ENCODE peak calls at places on chromosomes 1 and 21, in nine cellular contexts. K, Z, N, B, Y, W, O, E and V are unnamed samples.

GRCh38 chr1:92934395-92935378 is 26.6 kb downstream of the DIPK1A start:
- DNase-seq in N (no peak), K (no peak), O (peak), E (no peak), Z (no peak), Y (no peak), B (peak), W (no peak), V (no peak)

GRCh38 chr1:85116856-85117255 is 68.6 kb upstream of the MCOLN3 start:
- DNase-seq in N (no peak), E (no peak), W (no peak), O (no peak), Z (no peak), Y (no peak), B (no peak), K (no peak), V (no peak)

GRCh38 chr1:89622895-89623294 is 10.0 kb upstream of the LRRC8C start:
- DNase-seq in O (no peak), Z (no peak), B (no peak), N (no peak), Y (no peak), W (no peak), E (no peak), K (no peak), V (no peak)

GRCh38 chr1:184408580-184408979 is 21.8 kb downstream of the C1orf21 start:
- DNase-seq in W (no peak), Y (no peak), K (no peak), E (no peak), Z (no peak), B (no peak), O (no peak), N (no peak), V (no peak)

GRCh38 chr21:41478319-41479177 is 29.4 kb downstream of the TMPRSS2 start:
- DNase-seq in N (peak), B (peak), W (no peak), K (peak), Y (peak), Z (no peak), E (no peak), O (no peak), V (no peak)

GRCh38 chr1:16215882-16216753 is 3.7 kb upstream of the ARHGEF19 start:
- DNase-seq in K (peak), N (peak), E (peak), B (peak), Y (peak), Z (peak), O (peak), W (peak), V (peak)

GRCh38 chr1:47818682-47819502 is 178.3 kb downstream of the TRABD2B start:
- DNase-seq in O (no peak), N (no peak), W (no peak), E (no peak), Y (no peak), B (no peak), Z (peak), K (no peak), V (no peak)

GRCh38 chr1:1510912-1511532 is 940 bp upstream of the ATAD3A start:
- DNase-seq in O (peak), K (no peak), B (no peak), E (no peak), N (peak), W (no peak), Y (peak), Z (no peak), V (no peak)

GRCh38 chr1:21329209-21329844 is 39.1 kb upstream of the ECE1 start:
- DNase-seq in K (no peak), Z (no peak), O (peak), N (peak), Y (no peak), E (no peak), B (no peak), W (no peak), V (no peak)

GRCh38 chr1:32786856-32787255 is 30.3 kb downstream of the YARS1 start:
- DNase-seq in W (no peak), N (no peak), E (no peak), K (no peak), B (no peak), Z (no peak), Y (peak), O (no peak), V (no peak)
- TF ChIP-seq CTCF in W (peak), N (no peak), E (no peak), K (peak), B (no peak), Z (no peak), Y (peak), O (peak), V (no peak)

DNA sequence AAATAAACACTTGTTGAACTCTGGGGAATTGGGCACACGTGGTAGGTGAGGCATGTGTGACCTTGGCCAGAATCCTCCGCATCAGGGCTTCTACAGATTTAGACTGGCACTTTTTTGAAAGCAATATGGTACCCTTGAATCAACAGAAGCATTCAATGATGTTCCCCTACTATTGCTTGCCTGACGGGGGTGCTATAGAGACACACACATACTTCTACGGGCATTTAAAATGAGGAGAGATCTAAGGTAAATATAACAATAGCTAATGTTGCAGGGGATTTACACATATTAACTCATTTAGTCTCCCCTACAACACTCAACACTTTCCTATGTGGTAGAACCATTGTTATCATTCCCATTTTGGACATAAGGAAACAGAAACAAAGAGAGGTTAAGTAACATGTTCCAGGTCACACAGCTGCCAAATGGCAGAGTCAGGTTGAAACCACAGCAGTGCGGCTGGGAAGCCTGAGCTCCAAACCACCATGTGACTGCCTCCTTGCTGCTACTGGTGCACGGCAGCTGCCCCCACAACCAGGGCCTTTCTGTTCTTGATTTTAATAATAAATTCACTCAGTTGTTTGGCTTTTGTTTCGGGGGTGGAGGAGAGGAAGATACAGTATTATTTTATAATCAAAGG is 147.4 kb downstream of the ZNF281 start:
- DNase-seq in O (no peak), Y (peak), B (no peak), Z (no peak), K (no peak), E (no peak), W (no peak), N (no peak), V (no peak)
- TF ChIP-seq CTCF in O (no peak), Y (peak), B (no peak), Z (no peak), K (no peak), E (no peak), W (no peak), N (no peak), V (no peak)

GRCh38 chr1:215185067-215185620 is 102.6 kb downstream of the KCNK2 start:
- DNase-seq in K (no peak), O (no peak), E (no peak), W (no peak), Z (no peak), B (no peak), Y (no peak), N (no peak), V (no peak)

DNA sequence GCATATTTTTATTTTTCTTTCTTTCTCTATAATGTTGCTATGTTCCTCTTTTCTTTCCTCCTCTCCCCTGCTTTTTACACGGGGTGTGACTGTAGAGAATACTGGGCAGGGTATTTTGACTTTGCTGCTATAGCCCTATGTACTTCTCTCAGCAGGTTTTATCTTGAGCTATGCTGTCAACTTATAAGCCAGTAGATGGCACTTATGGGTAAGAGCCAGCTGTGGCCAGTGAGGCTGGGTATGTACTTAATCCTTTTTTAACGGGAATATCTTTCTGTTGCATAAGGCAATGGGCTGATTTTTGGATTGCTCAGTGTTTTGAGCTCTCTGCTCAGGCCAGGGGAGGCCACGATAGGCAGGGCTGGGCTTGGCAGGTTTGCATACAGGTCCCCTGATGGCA is 99.0 kb downstream of the KCNK2 start:
- DNase-seq in B (no peak), N (no peak), O (no peak), K (no peak), Y (no peak), Z (no peak), E (no peak), W (no peak), V (no peak)
- TF ChIP-seq CTCF in B (no peak), N (no peak), O (no peak), K (no peak), Y (no peak), Z (no peak), E (no peak), W (no peak), V (no peak)

DNA sequence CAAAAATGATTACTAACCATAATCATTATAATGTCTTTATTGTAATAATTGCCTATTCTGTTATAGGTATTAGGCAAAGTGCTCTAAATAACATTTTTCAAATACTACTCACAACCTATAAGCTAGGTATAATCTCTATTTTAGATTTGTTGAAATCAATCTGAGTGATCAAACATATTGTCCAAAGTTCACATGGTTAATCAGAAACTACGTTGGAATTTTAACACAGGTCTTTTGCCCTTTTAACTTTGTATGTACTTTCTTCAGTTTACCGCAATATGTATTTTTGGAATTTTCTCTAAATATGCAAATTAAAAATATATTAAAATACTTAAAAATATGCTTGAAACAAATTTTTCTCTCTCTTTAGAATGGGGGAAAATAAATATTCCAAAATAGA is 1563.2 kb downstream of the KCNT2 start:
- DNase-seq in K (no peak), B (no peak), N (no peak), O (no peak), E (no peak), Z (no peak), Y (no peak), W (no peak), V (no peak)
- TF ChIP-seq CTCF in K (no peak), B (no peak), N (no peak), O (no peak), E (no peak), Z (no peak), Y (no peak), W (no peak), V (no peak)

GRCh38 chr1:193104906-193105820 is at the start of gene GLRX2:
- DNase-seq in B (peak), K (peak), E (peak), Y (peak), N (peak), O (peak), Z (peak), W (peak), V (peak)
- TF ChIP-seq CTCF in B (peak), K (no peak), E (no peak), Y (no peak), N (no peak), O (no peak), Z (no peak), W (no peak), V (no peak)

GRCh38 chr21:27480841-27481261 is 514.0 kb upstream of the ADAMTS5 start:
- DNase-seq in Y (peak), O (no peak), N (no peak), B (no peak), W (no peak), E (no peak), Z (no peak), K (peak), V (no peak)

GRCh38 chr21:27477321-27477720 is 510.4 kb upstream of the ADAMTS5 start:
- DNase-seq in O (no peak), E (no peak), Z (no peak), K (no peak), B (no peak), W (no peak), Y (no peak), N (no peak), V (no peak)

GRCh38 chr21:27475363-27475955 is 508.6 kb upstream of the ADAMTS5 start:
- DNase-seq in Y (no peak), E (no peak), Z (no peak), O (no peak), N (no peak), W (no peak), K (no peak), B (no peak), V (no peak)

GRCh38 chr21:27476696-27477095 is 509.8 kb upstream of the ADAMTS5 start:
- DNase-seq in N (no peak), Y (no peak), E (no peak), B (no peak), W (no peak), Z (no peak), K (no peak), O (no peak), V (no peak)
- TF ChIP-seq CTCF in N (no peak), Y (no peak), E (no peak), B (no peak), W (no peak), Z (peak), K (peak), O (peak), V (no peak)

GRCh38 chr1:169793730-169794129 is 977 bp downstream of the METTL18 start:
- DNase-seq in B (no peak), O (no peak), Z (no peak), Y (no peak), E (no peak), K (no peak), W (no peak), N (no peak), V (no peak)

GRCh38 chr1:169795687-169796086 is 980 bp upstream of the METTL18 start:
- DNase-seq in Z (no peak), K (no peak), Y (peak), E (no peak), N (no peak), W (no peak), B (no peak), O (no peak), V (no peak)

GRCh38 chr1:169797281-169797680 is 2.6 kb upstream of the METTL18 start:
- DNase-seq in Z (no peak), Y (no peak), O (no peak), K (no peak), E (no peak), N (no peak), W (no peak), B (no peak), V (no peak)

GRCh38 chr1:169796411-169796810 is 1.7 kb upstream of the METTL18 start:
- DNase-seq in W (no peak), B (no peak), Y (peak), K (no peak), N (no peak), E (no peak), Z (no peak), O (no peak), V (no peak)

DNA sequence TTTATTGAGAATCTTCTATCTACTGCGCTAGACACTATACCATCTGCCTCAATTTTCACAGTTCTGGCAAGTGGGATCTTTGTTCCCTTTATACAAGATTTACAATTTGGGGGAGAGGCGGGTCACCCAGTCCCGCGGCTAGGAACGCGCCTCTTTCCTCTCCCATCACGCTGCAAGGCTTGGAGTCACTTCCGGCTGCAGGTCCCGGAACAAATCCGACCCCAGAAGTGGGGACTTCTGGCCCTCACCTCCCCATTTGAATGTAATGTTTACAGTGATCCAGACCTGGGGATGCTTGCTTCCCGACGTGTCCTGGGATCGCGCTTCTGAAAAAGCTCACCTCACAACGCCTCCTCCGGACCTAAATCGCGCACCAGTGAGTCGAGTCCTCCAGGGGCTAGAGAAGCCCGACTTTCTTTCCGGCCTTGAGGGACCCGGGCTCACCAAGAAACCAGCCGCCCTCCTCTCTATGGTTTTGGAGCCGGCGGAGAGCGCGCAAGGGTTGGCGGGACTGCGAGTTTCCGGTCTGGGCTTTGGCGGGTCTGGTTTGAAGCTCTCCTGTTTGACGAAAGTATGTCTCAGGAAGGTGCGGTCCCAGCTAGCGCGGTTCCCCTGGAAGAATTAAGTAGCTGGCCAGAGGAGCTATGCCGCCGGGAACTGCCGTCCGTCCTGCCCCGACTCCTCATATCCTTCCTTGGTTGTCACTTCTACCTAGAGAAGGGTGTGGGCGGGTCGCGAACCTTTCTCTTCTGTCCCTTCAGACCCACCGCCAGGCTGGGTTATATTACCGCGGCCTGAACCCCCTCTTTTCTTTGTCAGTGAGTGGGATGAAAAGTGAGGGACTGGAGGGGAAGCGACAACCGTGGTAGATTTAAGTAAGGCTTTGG is at the start of gene METTL18:
- DNase-seq in E (peak), W (peak), K (peak), O (peak), B (peak), N (peak), Z (peak), Y (peak), V (peak)
- TF ChIP-seq CTCF in E (peak), W (no peak), K (no peak), O (peak), B (no peak), N (no peak), Z (no peak), Y (no peak), V (no peak)

DNA sequence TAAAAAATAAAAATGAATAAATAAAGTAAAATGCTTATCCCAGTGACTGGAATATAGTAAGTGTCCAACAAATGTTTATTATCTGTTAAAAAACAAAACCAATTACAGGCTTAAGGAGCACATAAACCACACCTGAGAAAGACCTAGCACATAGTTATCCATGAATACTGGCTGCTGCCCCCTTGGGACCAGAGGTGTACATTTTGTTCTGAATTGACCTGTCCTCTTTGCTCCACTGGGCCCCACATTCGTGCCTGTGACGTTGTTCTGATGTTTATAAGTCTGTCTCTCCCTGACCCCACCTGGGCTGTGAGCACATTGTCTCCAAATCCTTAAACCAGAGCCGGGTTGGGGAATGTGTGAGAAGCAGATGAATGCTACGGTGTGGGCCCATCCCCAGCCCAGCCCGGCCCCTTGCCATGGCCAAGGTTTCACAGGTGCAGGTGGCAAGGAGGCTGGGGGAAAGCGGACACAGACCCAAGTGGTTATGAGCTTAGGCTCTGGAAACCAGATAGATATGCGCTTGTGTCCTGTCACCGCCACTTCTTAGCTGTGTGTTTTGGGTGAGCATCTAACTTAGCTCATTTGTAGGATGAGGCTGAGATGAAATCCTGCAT is 29.1 kb downstream of the OPRD1 start:
- DNase-seq in Z (no peak), O (no peak), K (no peak), W (no peak), N (no peak), E (no peak), Y (no peak), B (no peak), V (no peak)
- TF ChIP-seq CTCF in Z (no peak), O (no peak), K (no peak), W (no peak), N (no peak), E (no peak), Y (no peak), B (no peak), V (no peak)

DNA sequence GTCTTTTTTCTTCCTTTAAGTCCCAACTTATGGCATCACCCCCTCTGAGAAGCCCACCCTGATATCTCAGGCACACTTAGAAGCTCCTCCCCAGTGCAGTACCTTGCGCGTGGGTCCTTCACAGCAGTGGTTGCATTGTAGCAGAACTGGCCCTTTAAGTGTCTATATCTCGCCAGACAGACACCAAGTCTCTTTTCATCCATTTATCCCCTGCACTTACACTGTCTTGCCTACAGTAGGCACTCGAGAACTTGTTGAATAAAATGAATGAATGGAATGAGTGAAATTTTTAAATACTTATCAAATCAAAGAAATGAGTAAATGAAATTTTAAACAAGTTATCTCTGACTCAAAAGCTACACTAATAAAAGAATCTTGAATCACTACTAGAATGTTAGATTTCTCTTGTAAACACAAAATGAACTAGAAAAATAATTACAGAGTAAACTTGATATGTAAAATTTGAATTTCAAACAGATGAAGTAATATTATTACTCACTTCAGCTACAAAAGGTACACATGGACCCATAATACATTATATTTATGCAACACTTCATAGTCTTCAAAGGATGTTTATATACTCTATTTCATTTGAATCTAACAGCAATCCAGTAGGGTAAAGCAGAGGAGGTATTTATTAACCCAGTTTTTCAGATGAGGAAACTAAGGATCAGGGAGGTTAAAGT is 54.7 kb upstream of the MAN1A2 start:
- DNase-seq in Z (no peak), W (no peak), O (peak), B (no peak), N (no peak), Y (peak), E (no peak), K (no peak), V (no peak)
- TF ChIP-seq CTCF in Z (peak), W (peak), O (peak), B (peak), N (no peak), Y (peak), E (peak), K (no peak), V (no peak)